ENCODE peak calls at places on chromosome 14, in eight cellular contexts. One of them, this sample, is unnamed.

GRCh38 chr14:91374897-91375747 is 42.5 kb downstream of the CCDC88C start:
- DNase-seq in stimulated activated CD4-positive, alpha-beta T cell treated with anti-CD3 and anti-CD28 coated beads, Interleukin-4, amount 100 ng/mL, for 48 hours: no peak
- DNase-seq in NCI-H460: no peak
- DNase-seq in anterior cingulate cortex: peak
- DNase-seq in hepatic stellate cell: no peak
- DNase-seq in NAMALWA: peak
- DNase-seq in OCI-LY7: peak
- DNase-seq in adipocyte: no peak
- DNase-seq in this sample: no peak

GRCh38 chr14:30698463-30698862 is 76.3 kb downstream of the SCFD1 start:
- DNase-seq in stimulated activated CD4-positive, alpha-beta T cell treated with anti-CD3 and anti-CD28 coated beads, Interleukin-4, amount 100 ng/mL, for 48 hours: no peak
- DNase-seq in NCI-H460: no peak
- DNase-seq in OCI-LY7: no peak
- DNase-seq in anterior cingulate cortex: no peak
- DNase-seq in NAMALWA: no peak
- DNase-seq in hepatic stellate cell: no peak
- DNase-seq in adipocyte: no peak
- DNase-seq in this sample: no peak

GRCh38 chr14:24277606-24278321 is 6.4 kb upstream of the RABGGTA start:
- DNase-seq in OCI-LY7: no peak
- DNase-seq in anterior cingulate cortex: no peak
- DNase-seq in hepatic stellate cell: no peak
- DNase-seq in stimulated activated CD4-positive, alpha-beta T cell treated with anti-CD3 and anti-CD28 coated beads, Interleukin-4, amount 100 ng/mL, for 48 hours: no peak
- DNase-seq in adipocyte: no peak
- DNase-seq in NAMALWA: no peak
- DNase-seq in NCI-H460: no peak
- DNase-seq in this sample: no peak

GRCh38 chr14:91417983-91418386 is 365 bp upstream of the CCDC88C start:
- DNase-seq in OCI-LY7: peak
- DNase-seq in adipocyte: no peak
- DNase-seq in NAMALWA: peak
- DNase-seq in stimulated activated CD4-positive, alpha-beta T cell treated with anti-CD3 and anti-CD28 coated beads, Interleukin-4, amount 100 ng/mL, for 48 hours: no peak
- DNase-seq in hepatic stellate cell: peak
- DNase-seq in anterior cingulate cortex: peak
- DNase-seq in NCI-H460: peak
- DNase-seq in this sample: no peak

GRCh38 chr14:32480337-32480736 is 151.2 kb downstream of the AKAP6 start:
- DNase-seq in OCI-LY7: no peak
- DNase-seq in NAMALWA: no peak
- DNase-seq in anterior cingulate cortex: no peak
- DNase-seq in adipocyte: peak
- DNase-seq in NCI-H460: no peak
- DNase-seq in stimulated activated CD4-positive, alpha-beta T cell treated with anti-CD3 and anti-CD28 coated beads, Interleukin-4, amount 100 ng/mL, for 48 hours: no peak
- DNase-seq in hepatic stellate cell: no peak
- DNase-seq in this sample: no peak

GRCh38 chr14:49497725-49498348 is 88.3 kb downstream of the RPS29 start:
- DNase-seq in stimulated activated CD4-positive, alpha-beta T cell treated with anti-CD3 and anti-CD28 coated beads, Interleukin-4, amount 100 ng/mL, for 48 hours: no peak
- DNase-seq in NCI-H460: peak
- DNase-seq in OCI-LY7: peak
- DNase-seq in adipocyte: peak
- DNase-seq in hepatic stellate cell: peak
- DNase-seq in anterior cingulate cortex: no peak
- DNase-seq in NAMALWA: peak
- DNase-seq in this sample: no peak

GRCh38 chr14:66998013-66998412 is 191.2 kb upstream of the GARIN2 start:
- DNase-seq in anterior cingulate cortex: no peak
- DNase-seq in stimulated activated CD4-positive, alpha-beta T cell treated with anti-CD3 and anti-CD28 coated beads, Interleukin-4, amount 100 ng/mL, for 48 hours: peak
- DNase-seq in hepatic stellate cell: no peak
- DNase-seq in NCI-H460: no peak
- DNase-seq in adipocyte: no peak
- DNase-seq in NAMALWA: no peak
- DNase-seq in OCI-LY7: no peak
- DNase-seq in this sample: no peak

GRCh38 chr14:54556535-54556934 is 10.4 kb upstream of the SAMD4A start:
- DNase-seq in OCI-LY7: no peak
- DNase-seq in anterior cingulate cortex: no peak
- DNase-seq in hepatic stellate cell: no peak
- DNase-seq in NCI-H460: no peak
- DNase-seq in NAMALWA: no peak
- DNase-seq in adipocyte: no peak
- DNase-seq in stimulated activated CD4-positive, alpha-beta T cell treated with anti-CD3 and anti-CD28 coated beads, Interleukin-4, amount 100 ng/mL, for 48 hours: no peak
- DNase-seq in this sample: no peak

GRCh38 chr14:88986146-88986841 is 161.8 kb downstream of the TTC8 start:
- DNase-seq in stimulated activated CD4-positive, alpha-beta T cell treated with anti-CD3 and anti-CD28 coated beads, Interleukin-4, amount 100 ng/mL, for 48 hours: no peak
- DNase-seq in NCI-H460: no peak
- DNase-seq in adipocyte: peak
- DNase-seq in hepatic stellate cell: no peak
- DNase-seq in anterior cingulate cortex: no peak
- DNase-seq in NAMALWA: no peak
- DNase-seq in OCI-LY7: no peak
- DNase-seq in this sample: no peak

GRCh38 chr14:38504175-38504574 is 248.3 kb upstream of the CLEC14A start:
- DNase-seq in anterior cingulate cortex: no peak
- DNase-seq in NCI-H460: no peak
- DNase-seq in adipocyte: no peak
- DNase-seq in OCI-LY7: no peak
- DNase-seq in stimulated activated CD4-positive, alpha-beta T cell treated with anti-CD3 and anti-CD28 coated beads, Interleukin-4, amount 100 ng/mL, for 48 hours: no peak
- DNase-seq in hepatic stellate cell: no peak
- DNase-seq in NAMALWA: no peak
- DNase-seq in this sample: no peak